ENCODE peak calls at places on chromosome 2, in seven cellular contexts. E is lung, Y is endodermal cell, H is stomach, V is body of pancreas, O is cardiac muscle cell, Q is PC-9. W is an unnamed sample.

GRCh38 chr2:223047260-223047761 is 4.7 kb upstream of the KCNE4 start:
- DNase-seq in E (no peak), Y (no peak), H (no peak), V (no peak), O (peak), Q (peak), W (no peak)

GRCh38 chr2:9205963-9206948 is at the start of gene ASAP2:
- DNase-seq in E (peak), Y (peak), H (peak), V (peak), O (peak), Q (peak), W (peak)

GRCh38 chr2:37244017-37244416 is 12.6 kb downstream of the NDUFAF7 start:
- DNase-seq in E (no peak), Y (no peak), H (no peak), V (no peak), O (no peak), Q (no peak), W (peak)

GRCh38 chr2:150296795-150297546 is 190.5 kb downstream of the RND3 start:
- DNase-seq in E (no peak), Y (no peak), H (no peak), V (no peak), O (no peak), Q (no peak), W (no peak)

GRCh38 chr2:128765822-128766221 is 447.2 kb upstream of the HS6ST1 start:
- DNase-seq in E (no peak), Y (no peak), H (no peak), V (no peak), O (no peak), Q (no peak), W (no peak)

GRCh38 chr2:138032334-138032733 is 68.1 kb downstream of the HNMT start:
- DNase-seq in E (no peak), Y (no peak), H (no peak), V (no peak), O (no peak), Q (no peak), W (no peak)

GRCh38 chr2:80168037-80168436 is 136.5 kb downstream of the LRRTM1 start:
- DNase-seq in E (no peak), Y (no peak), H (no peak), V (no peak), O (no peak), Q (no peak), W (no peak)

GRCh38 chr2:36408198-36408703 is 52.7 kb downstream of the CRIM1 start:
- DNase-seq in E (no peak), Y (peak), H (no peak), V (no peak), O (peak), Q (no peak), W (no peak)

GRCh38 chr2:83578405-83578804 is 880.7 kb downstream of the SUCLG1 start:
- DNase-seq in E (no peak), Y (no peak), H (no peak), V (no peak), O (no peak), Q (no peak), W (no peak)

GRCh38 chr2:184783576-184783975 is 185.2 kb downstream of the ZNF804A start:
- DNase-seq in E (no peak), Y (no peak), H (no peak), V (no peak), O (no peak), Q (no peak), W (no peak)

GRCh38 chr2:6309415-6310185 is 556.1 kb downstream of the CMPK2 start:
- DNase-seq in E (no peak), Y (no peak), H (no peak), V (no peak), O (no peak), Q (no peak), W (peak)

GRCh38 chr2:197497301-197497700 is 2.3 kb downstream of the HSPD1 start:
- DNase-seq in E (no peak), Y (no peak), H (no peak), V (no peak), O (no peak), Q (no peak), W (no peak)

GRCh38 chr2:88831792-88832248 is 140.3 kb downstream of the RPIA start:
- DNase-seq in E (peak), Y (peak), H (peak), V (peak), O (peak), Q (peak), W (peak)

GRCh38 chr2:59904145-59904544 is 649.3 kb downstream of the BCL11A start:
- DNase-seq in E (no peak), Y (no peak), H (no peak), V (no peak), O (no peak), Q (no peak), W (no peak)

GRCh38 chr2:69437751-69438154 is 518 bp upstream of the NFU1 start:
- DNase-seq in E (peak), Y (no peak), H (peak), V (peak), O (no peak), Q (no peak), W (no peak)

GRCh38 chr2:64359176-64359891 is 94.6 kb upstream of the LGALSL start:
- DNase-seq in E (no peak), Y (no peak), H (no peak), V (no peak), O (no peak), Q (no peak), W (no peak)

GRCh38 chr2:96802281-96802595 is 13.8 kb upstream of the CNNM3 start:
- DNase-seq in E (no peak), Y (no peak), H (no peak), V (no peak), O (no peak), Q (no peak), W (peak)

GRCh38 chr2:197672494-197672893 is 2.9 kb downstream of the RFTN2 start:
- DNase-seq in E (no peak), Y (no peak), H (no peak), V (no peak), O (no peak), Q (no peak), W (no peak)

GRCh38 chr2:25246001-25246400 is 77.6 kb upstream of the POMC start:
- DNase-seq in E (no peak), Y (no peak), H (no peak), V (no peak), O (no peak), Q (no peak), W (no peak)

GRCh38 chr2:224171226-224171625 is 132.1 kb upstream of the SERPINE2 start:
- DNase-seq in E (no peak), Y (no peak), H (no peak), V (no peak), O (no peak), Q (no peak), W (no peak)

GRCh38 chr2:112726487-112727190 is 5.8 kb downstream of the NT5DC4 start:
- DNase-seq in E (peak), Y (peak), H (peak), V (peak), O (peak), Q (peak), W (peak)

GRCh38 chr2:67674668-67675067 is 277.5 kb downstream of the ETAA1 start:
- DNase-seq in E (no peak), Y (no peak), H (no peak), V (no peak), O (peak), Q (no peak), W (no peak)

GRCh38 chr2:173126819-173127218 is 51.2 kb downstream of the MAP3K20 start:
- DNase-seq in E (no peak), Y (no peak), H (no peak), V (no peak), O (no peak), Q (no peak), W (no peak)

GRCh38 chr2:160411167-160411566 is 82.4 kb downstream of the RBMS1 start:
- DNase-seq in E (no peak), Y (no peak), H (no peak), V (no peak), O (no peak), Q (no peak), W (no peak)

GRCh38 chr2:72895759-72896281 is 8.6 kb downstream of the SPR start:
- DNase-seq in E (no peak), Y (peak), H (peak), V (peak), O (no peak), Q (peak), W (no peak)

GRCh38 chr2:215437614-215438013 is 1.7 kb upstream of the FN1 start:
- DNase-seq in E (no peak), Y (no peak), H (no peak), V (no peak), O (no peak), Q (no peak), W (no peak)

GRCh38 chr2:11631462-11631861 is 38.5 kb downstream of the NTSR2 start:
- DNase-seq in E (no peak), Y (no peak), H (no peak), V (no peak), O (no peak), Q (no peak), W (no peak)

GRCh38 chr2:73035899-73036778 is 35.4 kb downstream of the SFXN5 start:
- DNase-seq in E (no peak), Y (peak), H (no peak), V (no peak), O (no peak), Q (no peak), W (no peak)

GRCh38 chr2:37324536-37324785 is 172 bp downstream of the PRKD3 start:
- DNase-seq in E (peak), Y (no peak), H (no peak), V (peak), O (peak), Q (no peak), W (no peak)

GRCh38 chr2:228689049-228689448 is 507.6 kb upstream of the SPHKAP start:
- DNase-seq in E (no peak), Y (peak), H (no peak), V (no peak), O (peak), Q (no peak), W (no peak)

GRCh38 chr2:104406273-104406726 is 447.6 kb upstream of the POU3F3 start:
- DNase-seq in E (no peak), Y (no peak), H (no peak), V (no peak), O (peak), Q (no peak), W (no peak)

GRCh38 chr2:120641366-120641771 is 94.3 kb upstream of the GLI2 start:
- DNase-seq in E (no peak), Y (peak), H (no peak), V (no peak), O (no peak), Q (no peak), W (no peak)

GRCh38 chr2:160472839-160473251 is 20.8 kb downstream of the RBMS1 start:
- DNase-seq in E (no peak), Y (no peak), H (no peak), V (no peak), O (no peak), Q (no peak), W (no peak)

GRCh38 chr2:203097735-203098134 is 83.1 kb downstream of the NBEAL1 start:
- DNase-seq in E (no peak), Y (no peak), H (no peak), V (no peak), O (no peak), Q (no peak), W (no peak)
- TF ChIP-seq CTCF in E (no peak), Y (peak), H (no peak), V (no peak), O (peak), Q (peak), W (no peak)

GRCh38 chr2:105747254-105747909 is 2.7 kb downstream of the NCK2 start:
- DNase-seq in E (no peak), Y (no peak), H (no peak), V (no peak), O (no peak), Q (no peak), W (no peak)
- H3K4me3 ChIP-seq in E (no peak), Y (peak), H (peak), V (no peak), O (no peak), Q (no peak), W (peak)

GRCh38 chr2:19811186-19811585 is 90.6 kb downstream of the TTC32 start:
- DNase-seq in E (no peak), Y (no peak), H (no peak), V (no peak), O (no peak), Q (no peak), W (no peak)
- TF ChIP-seq CTCF in E (no peak), Y (no peak), H (no peak), V (no peak), O (no peak), Q (no peak), W (no peak)

GRCh38 chr2:233270366-233270765 is 18.9 kb downstream of the ATG16L1 start:
- DNase-seq in E (no peak), Y (no peak), H (no peak), V (no peak), O (no peak), Q (no peak), W (no peak)

GRCh38 chr2:233266481-233266880 is 15.0 kb downstream of the ATG16L1 start:
- DNase-seq in E (no peak), Y (no peak), H (no peak), V (no peak), O (no peak), Q (no peak), W (no peak)

GRCh38 chr2:233265899-233266431 is 14.5 kb downstream of the ATG16L1 start:
- DNase-seq in E (no peak), Y (no peak), H (no peak), V (no peak), O (no peak), Q (no peak), W (no peak)

GRCh38 chr2:233264667-233265066 is 13.2 kb downstream of the ATG16L1 start:
- DNase-seq in E (no peak), Y (no peak), H (no peak), V (no peak), O (no peak), Q (no peak), W (no peak)

DNA sequence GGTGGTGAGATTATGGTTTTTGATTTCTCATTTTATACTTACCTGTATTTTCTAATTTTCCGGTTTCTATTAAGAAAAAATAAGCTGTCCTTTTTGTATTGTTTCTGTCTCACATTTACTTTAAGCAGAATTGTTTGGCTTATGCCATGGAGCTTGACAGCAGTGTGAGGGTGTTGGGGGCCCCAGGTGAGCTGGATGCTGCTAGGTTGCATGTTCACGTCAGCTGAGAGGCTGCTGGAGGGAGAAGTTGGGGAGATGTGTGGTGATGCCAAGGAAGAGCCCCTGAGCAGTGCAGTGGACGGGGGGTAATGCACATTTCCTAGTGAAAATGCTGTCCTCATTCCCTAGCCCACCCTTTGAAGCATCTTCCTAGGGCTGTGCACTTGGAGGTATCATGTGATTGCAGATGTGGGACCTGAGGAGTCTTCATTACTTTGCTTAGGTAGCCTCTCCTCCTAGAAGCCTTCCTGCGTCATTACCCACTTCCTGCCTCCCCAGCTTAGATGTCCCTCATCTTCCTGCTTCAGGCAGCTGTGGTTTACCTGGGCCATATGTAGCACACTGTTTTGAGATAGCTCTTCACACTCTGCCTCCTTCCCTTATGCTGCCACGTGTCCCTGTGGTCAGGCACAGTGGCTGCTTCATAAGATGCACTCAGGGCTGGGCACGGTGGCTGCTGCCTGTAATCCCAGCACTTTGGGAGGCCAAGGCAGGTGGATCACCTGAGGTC is 16.2 kb downstream of the ATG16L1 start:
- DNase-seq in E (no peak), Y (no peak), H (peak), V (no peak), O (no peak), Q (no peak), W (peak)
- H3K4me3 ChIP-seq in E (no peak), Y (no peak), H (no peak), V (no peak), O (no peak), Q (no peak), W (no peak)

GRCh38 chr2:174633621-174633927 is 36.0 kb upstream of the WIPF1 start:
- DNase-seq in E (no peak), Y (peak), H (no peak), V (no peak), O (peak), Q (no peak), W (no peak)

GRCh38 chr2:174635015-174635593 is 37.5 kb upstream of the WIPF1 start:
- DNase-seq in E (no peak), Y (no peak), H (no peak), V (no peak), O (no peak), Q (no peak), W (no peak)

GRCh38 chr2:174635747-174636399 is 38.3 kb upstream of the WIPF1 start:
- DNase-seq in E (no peak), Y (no peak), H (no peak), V (no peak), O (no peak), Q (no peak), W (no peak)

GRCh38 chr2:174632847-174633620 is 35.4 kb upstream of the WIPF1 start:
- DNase-seq in E (no peak), Y (no peak), H (no peak), V (no peak), O (no peak), Q (no peak), W (peak)

GRCh38 chr2:174634130-174635014 is 36.8 kb upstream of the WIPF1 start:
- DNase-seq in E (no peak), Y (no peak), H (no peak), V (no peak), O (no peak), Q (no peak), W (peak)
- TF ChIP-seq CTCF in E (no peak), Y (no peak), H (no peak), V (no peak), O (no peak), Q (no peak), W (peak)

DNA sequence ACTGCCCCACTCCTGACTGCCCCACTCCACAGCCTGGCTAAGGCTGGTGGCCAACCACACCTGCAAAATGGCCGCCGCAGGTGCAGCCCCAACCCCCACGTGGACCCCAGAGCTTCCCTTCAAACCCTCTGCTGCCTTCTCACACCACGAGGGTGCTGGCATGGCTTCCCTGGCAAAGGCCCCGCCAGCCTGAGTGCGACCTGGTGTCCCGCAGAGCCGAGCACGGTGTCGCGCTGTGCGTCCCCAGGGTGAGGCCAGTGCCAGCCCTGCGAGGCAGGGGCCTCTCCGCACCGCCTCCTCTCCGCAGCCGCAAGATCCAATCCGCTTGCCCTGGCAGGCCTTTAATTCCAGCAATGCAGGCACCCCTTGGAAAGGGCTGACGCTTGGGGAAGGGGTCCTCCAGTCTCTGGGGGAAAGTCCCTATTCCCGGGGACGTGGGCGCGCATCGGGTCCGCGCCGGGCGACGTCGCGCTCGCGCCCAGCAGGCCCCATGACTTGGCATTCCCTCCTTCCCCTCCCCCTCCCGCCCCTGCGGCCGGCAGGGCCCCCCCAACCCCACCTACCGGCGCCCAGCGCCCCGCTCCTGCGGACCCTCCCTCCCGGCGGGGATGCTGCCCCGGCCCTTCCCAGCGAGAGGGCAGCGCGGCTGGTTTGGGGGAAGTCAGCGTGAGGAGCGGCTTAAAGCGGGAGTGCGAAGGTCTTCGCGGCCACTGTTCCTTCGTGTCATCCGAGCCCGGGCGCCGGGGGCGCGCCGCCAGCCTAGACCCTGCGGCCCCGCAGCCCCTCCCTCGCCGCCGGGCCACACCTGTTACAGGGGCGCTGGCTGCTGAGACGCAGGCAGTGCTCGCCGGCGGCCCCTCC is 1.2 kb downstream of the KIF1A start:
- DNase-seq in E (no peak), Y (peak), H (peak), V (peak), O (peak), Q (no peak), W (no peak)
- H3K4me3 ChIP-seq in E (no peak), Y (peak), H (peak), V (peak), O (peak), Q (no peak), W (no peak)